ENCODE peak calls at places on chromosomes 13 and 19, in seven cellular contexts. U is cardiac fibroblast; H is transverse colon; M is CD8-positive, alpha-beta T cell; V is IMR-90; X is H9; K is astrocyte of the spinal cord. R is an unnamed sample.

GRCh38 chr19:7138402-7138801 is 68.9 kb downstream of the ZNF557 start:
- DNase-seq in U (no peak), H (no peak), M (no peak), V (no peak), X (no peak), K (no peak), R (no peak)

GRCh38 chr19:53655042-53655665 is 23.4 kb downstream of the DPRX start:
- DNase-seq in U (no peak), H (no peak), M (no peak), V (no peak), X (no peak), K (no peak), R (no peak)

GRCh38 chr13:27569405-27569804 is 50.9 kb downstream of the LNX2 start:
- DNase-seq in U (no peak), H (no peak), M (no peak), V (no peak), X (no peak), K (no peak), R (no peak)

GRCh38 chr19:39807846-39808364 is 26.1 kb downstream of the DYRK1B start:
- DNase-seq in U (no peak), H (no peak), M (no peak), V (no peak), X (no peak), K (no peak), R (no peak)

GRCh38 chr19:9939301-9939913 is 3.1 kb upstream of the OLFM2 start:
- DNase-seq in U (peak), H (no peak), M (no peak), V (peak), X (peak), K (no peak), R (no peak)

GRCh38 chr19:5818594-5818993 is 13.7 kb downstream of the NRTN start:
- DNase-seq in U (no peak), H (no peak), M (no peak), V (no peak), X (no peak), K (no peak), R (no peak)

GRCh38 chr19:39046037-39046821 is 13.9 kb upstream of the FBXO27 start:
- DNase-seq in U (peak), H (no peak), M (no peak), V (no peak), X (no peak), K (no peak), R (no peak)

GRCh38 chr13:33637978-33638743 is 179.8 kb upstream of the RFC3 start:
- DNase-seq in U (peak), H (no peak), M (no peak), V (peak), X (no peak), K (no peak), R (no peak)

GRCh38 chr19:51347209-51347928 is 5.4 kb upstream of the VSIG10L start:
- DNase-seq in U (no peak), H (no peak), M (no peak), V (no peak), X (no peak), K (no peak), R (no peak)

GRCh38 chr13:40590112-40590862 is 76.2 kb downstream of the FOXO1 start:
- DNase-seq in U (peak), H (no peak), M (no peak), V (no peak), X (no peak), K (no peak), R (no peak)

GRCh38 chr13:57633141-57633949 is 1.8 kb downstream of the PCDH17 start:
- DNase-seq in U (no peak), H (peak), M (no peak), V (no peak), X (peak), K (no peak), R (no peak)

GRCh38 chr13:51724721-51725120 is 79.2 kb downstream of the DHRS12 start:
- DNase-seq in U (peak), H (no peak), M (no peak), V (peak), X (no peak), K (no peak), R (no peak)

GRCh38 chr13:51721485-51721884 is 82.5 kb downstream of the DHRS12 start:
- DNase-seq in U (peak), H (no peak), M (no peak), V (no peak), X (no peak), K (no peak), R (peak)

GRCh38 chr13:51726446-51727185 is 77.3 kb downstream of the DHRS12 start:
- DNase-seq in U (peak), H (no peak), M (no peak), V (peak), X (no peak), K (peak), R (no peak)

GRCh38 chr13:51727634-51728274 is 76.2 kb downstream of the DHRS12 start:
- DNase-seq in U (peak), H (no peak), M (no peak), V (no peak), X (no peak), K (no peak), R (no peak)

DNA sequence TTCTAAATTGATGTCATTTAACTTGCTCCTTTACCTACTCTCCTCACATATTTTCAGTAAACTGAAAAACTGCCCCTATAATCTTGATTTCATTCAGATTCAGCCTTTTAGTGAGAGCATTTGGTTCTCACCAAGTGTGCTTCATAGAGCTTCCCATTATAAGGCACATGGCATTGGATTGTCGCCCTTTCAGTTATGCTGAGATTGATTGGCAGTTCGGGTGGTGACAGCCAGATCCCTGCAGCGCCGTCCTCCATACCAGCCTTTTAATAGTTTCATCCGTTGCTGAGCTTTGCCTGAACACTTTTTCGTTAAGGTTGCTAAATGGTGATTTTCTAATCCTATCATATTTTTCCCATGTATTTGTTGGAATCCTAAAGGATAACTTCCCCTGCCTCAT is 80.4 kb downstream of the DHRS12 start:
- DNase-seq in U (no peak), H (no peak), M (no peak), V (no peak), X (no peak), K (no peak), R (no peak)
- TF ChIP-seq CTCF in U (no peak), H (no peak), M (no peak), V (no peak), X (no peak), K (no peak), R (no peak)

DNA sequence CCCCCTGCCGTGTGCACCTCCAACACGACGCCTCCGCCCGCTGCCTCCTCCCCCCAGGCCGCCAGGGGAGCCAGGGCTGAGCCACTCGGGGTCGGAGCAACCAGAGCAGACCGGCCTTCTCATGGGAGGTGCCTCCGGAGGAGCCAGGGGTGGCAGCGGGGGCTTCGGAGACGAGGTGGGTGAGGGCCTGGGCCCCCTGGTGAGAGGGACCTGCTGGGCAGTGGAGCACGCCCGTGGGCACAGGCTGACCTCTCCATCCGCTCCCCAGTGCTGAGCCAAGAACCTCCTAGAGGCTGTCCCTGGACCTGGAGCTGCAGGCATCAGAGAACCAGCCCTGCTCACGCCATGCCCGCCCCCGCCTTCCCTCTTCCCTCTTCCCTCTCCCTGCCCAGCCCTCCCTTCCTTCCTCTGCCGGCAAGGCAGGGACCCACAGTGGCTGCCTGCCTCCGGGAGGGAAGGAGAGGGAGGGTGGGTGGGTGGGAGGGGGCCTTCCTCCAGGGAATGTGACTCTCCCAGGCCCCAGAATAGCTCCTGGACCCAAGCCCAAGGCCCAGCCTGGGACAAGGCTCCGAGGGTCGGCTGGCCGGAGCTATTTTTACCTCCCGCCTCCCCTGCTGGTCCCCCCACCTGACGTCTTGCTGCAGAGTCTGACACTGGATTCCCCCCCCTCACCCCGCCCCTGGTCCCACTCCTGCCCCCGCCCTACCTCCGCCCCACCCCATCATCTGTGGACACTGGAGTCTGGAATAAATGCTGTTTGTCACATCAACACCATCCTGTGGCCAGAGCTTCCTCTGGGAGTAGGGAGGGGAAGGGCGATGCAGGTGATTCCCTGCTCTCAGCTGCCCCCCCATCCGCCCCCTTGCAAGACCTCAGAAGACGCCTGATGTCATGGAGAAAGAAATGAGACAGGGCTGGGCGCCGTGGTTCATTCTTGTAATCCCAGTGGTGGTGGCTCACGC is 12.0 kb downstream of the BCAM start:
- DNase-seq in U (peak), H (no peak), M (no peak), V (no peak), X (no peak), K (no peak), R (no peak)
- TF ChIP-seq CTCF in U (no peak), H (no peak), M (no peak), V (no peak), X (no peak), K (no peak), R (no peak)

GRCh38 chr19:37778613-37779138 is 710 bp downstream of the ZNF573 start:
- DNase-seq in U (peak), H (peak), M (no peak), V (peak), X (no peak), K (no peak), R (no peak)

DNA sequence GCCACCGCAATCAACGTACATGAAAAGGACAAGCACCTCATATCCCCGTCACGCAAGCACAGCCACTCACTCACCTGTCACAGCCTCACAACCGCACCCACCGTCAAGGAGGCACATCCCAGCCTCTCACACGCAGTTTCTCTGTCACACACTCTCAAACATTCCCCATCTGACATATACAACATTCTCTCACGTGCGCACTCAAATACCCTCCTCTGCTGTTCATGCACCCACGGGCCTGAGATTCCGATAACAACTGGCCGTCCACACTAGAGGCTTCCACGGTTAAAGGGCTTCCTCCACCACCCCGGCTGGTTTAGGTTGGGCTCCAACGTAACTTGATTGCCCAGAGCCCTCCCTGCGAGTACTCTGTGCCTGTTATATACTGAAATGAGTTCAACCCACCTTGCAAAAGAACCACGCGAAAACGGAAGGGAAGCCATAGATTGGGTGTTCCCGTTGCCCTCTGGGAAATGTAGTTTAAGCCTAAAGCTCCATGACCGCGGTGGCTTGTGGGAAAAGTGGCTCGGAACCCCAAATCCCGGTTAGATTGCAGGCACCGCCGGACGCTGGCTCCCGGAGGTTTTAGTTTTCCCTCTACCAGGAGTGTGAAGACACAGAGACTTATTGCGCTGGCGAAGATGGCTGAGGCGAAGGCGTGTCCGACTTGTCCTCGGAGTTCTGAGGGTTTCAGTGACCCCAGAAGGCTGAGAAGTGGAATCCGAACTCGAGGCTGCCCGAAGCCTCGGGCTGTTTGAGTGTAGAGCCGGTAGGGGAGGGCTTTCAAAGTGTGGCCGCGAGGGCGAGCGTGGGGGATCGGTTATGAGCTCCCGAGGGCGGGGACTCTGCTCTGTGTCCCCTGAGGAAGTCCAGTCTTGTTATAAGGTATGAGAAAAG is at the start of gene ZNF573:
- DNase-seq in U (peak), H (peak), M (peak), V (peak), X (peak), K (peak), R (peak)
- TF ChIP-seq CTCF in U (peak), H (peak), M (no peak), V (peak), X (peak), K (peak), R (no peak)

GRCh38 chr13:84605927-84606326 is 723.7 kb upstream of the SLITRK1 start:
- DNase-seq in U (no peak), H (no peak), M (no peak), V (no peak), X (peak), K (no peak), R (no peak)
- TF ChIP-seq CTCF in U (no peak), H (no peak), M (no peak), V (no peak), X (peak), K (no peak), R (no peak)

DNA sequence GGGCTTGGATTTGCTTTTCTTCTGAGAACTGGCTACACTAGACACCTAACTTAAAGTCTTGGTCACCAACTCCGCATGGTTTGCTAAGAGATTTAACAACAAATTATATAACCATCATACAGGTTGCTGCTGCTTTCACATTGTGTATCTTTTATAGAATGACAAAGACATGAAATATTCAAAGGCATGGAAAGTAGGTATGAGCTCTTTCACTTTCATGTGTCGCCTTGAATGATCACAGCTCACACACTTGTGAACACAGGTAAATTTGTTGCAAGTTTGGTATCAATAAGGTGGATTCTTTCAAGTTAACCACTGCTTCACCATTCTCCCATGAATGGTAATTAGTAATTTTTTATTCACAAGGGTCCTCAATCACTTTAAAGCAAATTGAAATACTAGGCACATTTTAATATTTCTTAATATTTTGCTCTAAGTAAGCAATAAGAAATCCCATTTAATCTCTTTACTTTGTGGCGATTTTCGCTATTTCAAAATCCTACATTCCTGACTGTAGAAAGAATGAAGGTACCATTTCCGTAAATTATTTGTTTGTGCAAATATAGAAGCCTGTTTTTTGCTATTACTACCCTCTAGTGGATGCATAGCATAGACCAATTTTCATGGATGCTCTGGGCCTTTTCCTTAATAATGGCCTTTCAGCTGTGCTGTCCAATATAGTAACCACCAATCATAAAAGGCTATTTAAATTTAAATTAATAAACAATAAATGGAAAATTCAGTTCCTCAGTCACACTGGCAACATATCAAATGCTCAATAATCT is 45.5 kb upstream of the FREM2 start:
- DNase-seq in U (peak), H (no peak), M (no peak), V (no peak), X (no peak), K (no peak), R (no peak)
- TF ChIP-seq CTCF in U (peak), H (no peak), M (no peak), V (peak), X (peak), K (peak), R (no peak)

GRCh38 chr19:3310711-3311110 is 55.7 kb upstream of the NFIC start:
- DNase-seq in U (no peak), H (no peak), M (no peak), V (no peak), X (no peak), K (no peak), R (no peak)
- TF ChIP-seq CTCF in U (no peak), H (no peak), M (no peak), V (no peak), X (no peak), K (no peak), R (no peak)

R was measured in GM10248.